ENCODE peak calls at places on chromosomes 1 and 21, in four cellular contexts. C, Z, M and H are unnamed samples.
A peak's percentile ranks its signal among the peaks of the same experiment; 100 is the strongest.

GRCh38 chr21:45093064-45093532 is 18.7 kb downstream of the ADARB1 start:
- DNase-seq in Z (no peak), C (no peak), M (no peak), H (no peak)

GRCh38 chr1:167095368-167095767 is 1.5 kb downstream of the STYXL2 start:
- DNase-seq in M (no peak), Z (no peak), C (no peak), H (no peak)

GRCh38 chr1:246319111-246319510 is 188.0 kb downstream of the SMYD3 start:
- DNase-seq in Z (no peak), C (no peak), M (no peak), H (no peak)

GRCh38 chr1:214296860-214297699 is 16.1 kb downstream of the SMYD2 start:
- DNase-seq in C (no peak), Z (no peak), M (peak; percentile 70), H (no peak)

GRCh38 chr1:40945491-40945973 is 34.0 kb upstream of the CTPS1 start:
- DNase-seq in Z (no peak), M (no peak), C (no peak), H (no peak)

GRCh38 chr1:3671371-3672180 is 19.3 kb downstream of the TP73 start:
- DNase-seq in M (no peak), C (no peak), Z (no peak), H (no peak)

GRCh38 chr1:147613506-147613905 is 56.8 kb downstream of the ACP6 start:
- DNase-seq in M (no peak), C (no peak), Z (no peak), H (no peak)

GRCh38 chr1:167090289-167090942 is at the start of gene GPA33:
- DNase-seq in M (no peak), C (no peak), Z (no peak), H (no peak)

GRCh38 chr1:160742428-160743127 is 3.5 kb downstream of the SLAMF7 start:
- DNase-seq in C (no peak), Z (no peak), M (no peak), H (no peak)

GRCh38 chr1:5873556-5873955 is 118.7 kb downstream of the NPHP4 start:
- DNase-seq in Z (no peak), M (no peak), C (no peak), H (no peak)

GRCh38 chr21:45109831-45110492 is 35.6 kb downstream of the ADARB1 start:
- DNase-seq in M (no peak), C (no peak), Z (peak; percentile 50), H (no peak)

GRCh38 chr1:18597159-18598042 is 33.2 kb upstream of the PAX7 start:
- DNase-seq in M (peak; percentile 82), Z (peak; percentile 73), C (peak; percentile 18), H (peak; percentile 80)

GRCh38 chr1:177010246-177010825 is 154.2 kb downstream of the ASTN1 start:
- DNase-seq in M (no peak), Z (no peak), C (no peak), H (no peak)

GRCh38 chr1:88680446-88680845 is 3.6 kb upstream of the PKN2 start:
- DNase-seq in M (no peak), C (no peak), Z (no peak), H (no peak)

GRCh38 chr1:208455821-208456220 is 211.6 kb upstream of the PLXNA2 start:
- DNase-seq in C (no peak), M (no peak), Z (no peak), H (no peak)

GRCh38 chr21:41153443-41153842 is 14.5 kb upstream of the BACE2 start:
- DNase-seq in M (no peak), Z (no peak), C (no peak), H (no peak)

GRCh38 chr1:214318956-214319355 is 38.0 kb downstream of the SMYD2 start:
- DNase-seq in C (peak; percentile 90), Z (no peak), M (peak; percentile 42), H (no peak)

GRCh38 chr1:202565890-202566289 is 144.4 kb downstream of the SYT2 start:
- DNase-seq in M (no peak), C (no peak), Z (no peak), H (no peak)

GRCh38 chr1:222124602-222125001 is 382.7 kb upstream of the DUSP10 start:
- DNase-seq in C (no peak), Z (no peak), M (peak; percentile 63), H (no peak)

GRCh38 chr1:5991784-5992033 is 516 bp downstream of the NPHP4 start:
- DNase-seq in C (no peak), M (no peak), Z (peak; percentile 75), H (no peak)

GRCh38 chr1:55195523-55196233 is 19.5 kb downstream of the USP24 start:
- DNase-seq in Z (no peak), C (no peak), M (no peak), H (no peak)

GRCh38 chr1:117147856-117148588 is 26.5 kb upstream of the TRIM45 start:
- DNase-seq in C (no peak), Z (no peak), M (no peak), H (no peak)

DNA sequence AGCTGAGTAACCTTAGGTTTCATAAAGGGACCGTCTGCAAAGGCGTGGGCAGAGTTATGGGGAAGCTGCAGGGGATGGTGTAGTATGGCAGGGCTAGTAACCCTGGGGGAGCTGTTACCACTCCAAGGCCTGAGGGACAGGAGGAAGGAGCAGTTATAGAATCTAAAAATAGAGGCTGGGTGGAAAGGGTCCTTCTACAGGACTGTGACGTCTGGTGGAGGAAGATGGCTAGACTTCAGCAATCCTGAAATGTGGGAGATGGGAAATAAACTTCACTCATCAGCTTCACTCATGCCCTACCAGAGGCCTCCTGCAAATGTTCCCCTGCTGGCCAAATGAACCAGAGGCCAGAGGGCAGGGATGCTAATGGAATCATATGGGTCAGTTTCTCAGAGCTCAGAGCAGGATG is 46.1 kb downstream of the DAB1 start:
- DNase-seq in Z (no peak), M (peak; percentile 22), C (no peak), H (no peak)
- TF ChIP-seq CTCF in Z (no peak), M (peak; percentile 6), C (no peak), H (no peak)

GRCh38 chr1:63929106-63929478 is 155.3 kb downstream of the ROR1 start:
- DNase-seq in M (no peak), Z (no peak), C (no peak), H (no peak)
- H3K4me1 ChIP-seq in M (peaks cover 28% of the 10 kb centered on the region), Z (no peaks in the 10 kb centered on the region), C (peaks cover 13% of the 10 kb centered on the region), H (peaks cover 8% of the 10 kb centered on the region)

DNA sequence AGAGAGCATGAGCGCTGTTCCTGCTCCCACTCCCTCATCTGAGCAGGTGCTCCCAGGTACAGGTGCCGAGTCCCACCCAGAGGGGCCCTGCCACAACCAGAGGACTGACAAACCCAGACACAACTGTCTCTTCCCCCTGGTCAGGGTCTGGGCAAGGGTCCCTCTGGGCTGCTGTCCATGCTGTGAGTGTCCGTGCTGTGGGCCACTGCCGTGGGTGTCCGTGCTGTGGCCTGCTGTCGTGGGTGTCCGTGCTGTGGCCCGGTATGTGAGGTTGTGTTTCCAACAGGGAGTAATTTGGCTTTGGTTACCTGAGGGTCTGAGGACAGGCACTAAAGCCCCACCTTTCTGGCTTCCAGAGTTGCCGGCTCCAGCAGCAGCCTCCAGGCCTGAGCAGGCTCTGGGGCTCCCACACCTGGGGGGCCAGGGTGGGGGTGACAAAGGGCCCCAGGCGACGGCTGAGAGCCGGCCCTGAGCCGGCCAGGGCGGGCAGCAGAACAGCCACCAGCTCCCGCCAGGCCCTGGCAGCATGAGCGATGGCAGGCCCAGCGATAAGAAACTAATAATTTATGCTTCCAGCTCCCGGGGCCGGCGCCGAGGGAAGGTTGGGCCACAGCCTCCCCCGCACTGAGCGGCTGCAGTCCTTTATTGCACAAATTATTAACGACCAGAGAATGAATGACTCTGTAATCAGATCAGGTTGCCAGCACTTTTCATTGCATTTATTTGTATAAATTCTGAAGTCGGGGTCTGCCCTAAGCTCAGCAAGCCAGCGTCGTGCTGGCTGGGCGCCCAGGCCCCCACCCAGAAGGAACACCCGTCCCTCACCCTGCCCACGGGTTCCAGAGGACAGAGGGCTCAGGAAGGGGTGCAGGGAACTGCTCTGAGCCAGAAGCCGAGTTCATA is 7.3 kb upstream of the SAMD11 start:
- DNase-seq in M (no peak), C (no peak), Z (no peak), H (no peak)
- TF ChIP-seq POLR2AphosphoS5 in M (no peak), C (no peak), Z (no peak), H (no peak)

GRCh38 chr1:168582690-168583325 is 6.4 kb downstream of the XCL1 start:
- DNase-seq in Z (no peak), M (no peak), C (no peak), H (no peak)
- TF ChIP-seq CTCF in Z (no peak), M (no peak), C (no peak), H (no peak)

GRCh38 chr1:112628516-112628915 is 8.9 kb downstream of the CAPZA1 start:
- DNase-seq in M (no peak), Z (no peak), C (no peak), H (no peak)
- H3K4me1 ChIP-seq in M (no peaks in the 10 kb centered on the region), Z (peaks cover 34% of the 10 kb centered on the region), C (peaks cover 60% of the 10 kb centered on the region), H (peaks cover 66% of the 10 kb centered on the region)